ENCODE peak calls at places on chromosomes 7 and 10, in nine cellular contexts. W is naive thymus-derived CD8-positive, alpha-beta T cell; J is T-helper 9 cell; S is A172; C is NCI-H1092; A is activated B cell treated with CpG ODN at 0.5 μM for 24 hours; I is SW480; V is GM10248; O is ELR. Q is an unnamed sample.

GRCh38 chr10:130999376-131000202 is 311.9 kb downstream of the TCERG1L start:
- DNase-seq in W (no peak), J (no peak), S (no peak), C (no peak), A (no peak), I (no peak), V (no peak), O (no peak), Q (no peak)

GRCh38 chr7:55307123-55307916 is 57.8 kb upstream of the LANCL2 start:
- DNase-seq in W (no peak), J (no peak), S (peak; percentile 42), C (no peak), A (no peak), I (no peak), V (no peak), O (peak; percentile 11), Q (peak; percentile 3)

GRCh38 chr10:124059552-124059951 is 33.8 kb downstream of the CHST15 start:
- DNase-seq in W (no peak), J (no peak), S (no peak), C (no peak), A (no peak), I (no peak), V (no peak), O (no peak), Q (no peak)

GRCh38 chr7:98879198-98879988 is 1.1 kb downstream of the TRRAP start:
- DNase-seq in W (peak; percentile 63), J (peak; percentile 39), S (peak; percentile 39), C (no peak), A (peak; percentile 34), I (peak; percentile 81), V (peak; percentile 78), O (peak; percentile 43), Q (peak; percentile 27)

GRCh38 chr10:61529208-61529607 is 76.0 kb upstream of the TMEM26 start:
- DNase-seq in W (no peak), J (no peak), S (no peak), C (no peak), A (no peak), I (no peak), V (no peak), O (no peak), Q (no peak)

GRCh38 chr10:66180651-66181318 is 745.1 kb upstream of the LRRTM3 start:
- DNase-seq in W (no peak), J (no peak), S (peak; percentile 68), C (no peak), A (no peak), I (peak; percentile 28), V (peak; percentile 47), O (peak; percentile 65), Q (peak; percentile 47)

GRCh38 chr10:17669185-17669872 is 25.4 kb downstream of the STAM start:
- DNase-seq in W (no peak), J (peak; percentile 30), S (no peak), C (no peak), A (peak; percentile 31), I (no peak), V (peak; percentile 26), O (no peak), Q (no peak)

GRCh38 chr7:157278167-157278790 is 58.5 kb upstream of the DNAJB6 start:
- DNase-seq in W (no peak), J (no peak), S (no peak), C (no peak), A (no peak), I (no peak), V (peak; percentile 22), O (no peak), Q (no peak)

GRCh38 chr7:113113912-113114311 is 4.4 kb downstream of the SMIM30 start:
- DNase-seq in W (no peak), J (no peak), S (no peak), C (no peak), A (no peak), I (no peak), V (no peak), O (peak; percentile 29), Q (no peak)

GRCh38 chr10:11430421-11431275 is 180.8 kb downstream of the USP6NL start:
- DNase-seq in W (no peak), J (no peak), S (no peak), C (no peak), A (no peak), I (no peak), V (no peak), O (no peak), Q (no peak)

GRCh38 chr7:80935971-80936370 is 17.1 kb upstream of the SEMA3C start:
- DNase-seq in W (no peak), J (no peak), S (no peak), C (no peak), A (no peak), I (no peak), V (no peak), O (no peak), Q (no peak)

Q was measured in HCT116.